ENCODE peak calls at places on chromosomes 3 and 15, in four cellular contexts. G is NCI-H1092 treated with DMSO at 0.1 percent for 48 hours, H is NCI-H748 treated with DMSO at 0.1 percent for 48 hours, I is posterior cingulate gyrus. W is an unnamed sample.

GRCh38 chr3:49750056-49750455 is 26.3 kb upstream of the GMPPB start:
- DNase-seq in G (no peak), H (no peak), I (no peak), W (no peak)

GRCh38 chr3:17091895-17092294 is 207.1 kb downstream of the PLCL2 start:
- DNase-seq in G (no peak), H (no peak), I (no peak), W (no peak)

GRCh38 chr3:101950510-101950909 is 101.2 kb downstream of the NFKBIZ start:
- DNase-seq in G (no peak), H (no peak), I (no peak), W (no peak)

GRCh38 chr3:151199569-151200438 is 3.2 kb downstream of the GPR171 start:
- DNase-seq in G (no peak), H (no peak), I (no peak), W (no peak)

GRCh38 chr3:134065836-134066538 is 36.3 kb upstream of the SLCO2A1 start:
- DNase-seq in G (no peak), H (no peak), I (no peak), W (no peak)

GRCh38 chr3:73624363-73625123 is at the start of gene PDZRN3:
- DNase-seq in G (peak), H (no peak), I (peak), W (no peak)

GRCh38 chr3:81622395-81622794 is 139.1 kb downstream of the GBE1 start:
- DNase-seq in G (no peak), H (no peak), I (no peak), W (no peak)

GRCh38 chr3:9582332-9582731 is 28.7 kb upstream of the LHFPL4 start:
- DNase-seq in G (no peak), H (no peak), I (no peak), W (no peak)

GRCh38 chr15:66284276-66284675 is 9.1 kb upstream of the DIS3L start:
- DNase-seq in G (no peak), H (no peak), I (no peak), W (no peak)

GRCh38 chr15:67304778-67305177 is 50.2 kb downstream of the IQCH start:
- DNase-seq in G (no peak), H (no peak), I (no peak), W (no peak)

GRCh38 chr15:34059476-34059875 is 20.5 kb upstream of the AVEN start:
- DNase-seq in G (no peak), H (no peak), I (no peak), W (no peak)

GRCh38 chr3:105523496-105523895 is 156.8 kb downstream of the ALCAM start:
- DNase-seq in G (no peak), H (no peak), I (no peak), W (no peak)

GRCh38 chr3:50279255-50280016 is 549 bp downstream of the LSMEM2 start:
- DNase-seq in G (no peak), H (no peak), I (no peak), W (no peak)

GRCh38 chr3:135197856-135198255 is 402.8 kb downstream of the EPHB1 start:
- DNase-seq in G (no peak), H (no peak), I (no peak), W (no peak)

GRCh38 chr15:58021332-58022230 is 43.9 kb downstream of the ALDH1A2 start:
- DNase-seq in G (no peak), H (no peak), I (no peak), W (no peak)

GRCh38 chr3:136311256-136311655 is 61.1 kb downstream of the PCCB start:
- DNase-seq in G (no peak), H (no peak), I (no peak), W (no peak)

W was measured in NCI-H1417.